ENCODE peak calls at places on chromosomes 16 and 17, in six cellular contexts. U is stimulated activated CD4-positive, alpha-beta T cell treated with anti-CD3 and anti-CD28 coated beads, Interleukin-15, amount 100 ng/mL, for 1 hour; Y is adrenal gland; Z is RWPE1; P is adipocyte; I is H54. V is an unnamed sample.
A peak's percentile ranks its signal among the peaks of the same experiment; 100 is the strongest.

GRCh38 chr16:19746561-19746960 is 28.5 kb downstream of the IQCK start:
- DNase-seq in Z (no peak), U (no peak), I (no peak), P (no peak), Y (no peak), V (no peak)

GRCh38 chr16:88773812-88774291 is 11.2 kb downstream of the PIEZO1 start:
- DNase-seq in Y (peak; percentile 52), U (no peak), I (peak; percentile 78), P (peak; percentile 75), Z (no peak), V (peak; percentile 63)

GRCh38 chr17:76820039-76820438 is 48.2 kb upstream of the MGAT5B start:
- DNase-seq in P (no peak), Y (no peak), I (no peak), Z (no peak), U (no peak), V (no peak)

GRCh38 chr16:2149630-2150417 is 1.4 kb downstream of the RAB26 start:
- DNase-seq in Y (no peak), I (peak; percentile 68), P (no peak), Z (no peak), U (no peak), V (no peak)

GRCh38 chr16:28846933-28847273 is 755 bp upstream of the TUFM start:
- DNase-seq in I (no peak), Y (no peak), Z (no peak), P (peak; percentile 33), U (no peak), V (no peak)

GRCh38 chr16:68232335-68232734 is 3.6 kb downstream of the ESRP2 start:
- DNase-seq in P (no peak), I (no peak), Z (no peak), U (no peak), Y (no peak), V (no peak)

GRCh38 chr16:67762385-67762784 is 43.3 kb upstream of the GFOD2 start:
- DNase-seq in Z (no peak), Y (no peak), P (no peak), U (no peak), I (no peak), V (no peak)

GRCh38 chr17:80695979-80696378 is 151.3 kb downstream of the RPTOR start:
- DNase-seq in Z (no peak), Y (peak; percentile 46), U (no peak), I (no peak), P (peak; percentile 57), V (no peak)

GRCh38 chr17:7173687-7174602 is 5.2 kb downstream of the ASGR1 start:
- DNase-seq in Z (peak; percentile 29), I (no peak), Y (no peak), P (no peak), U (no peak), V (no peak)

V was measured in fibroblast of the aortic adventitia.